ENCODE peak calls at places on chromosomes 13 and 19, in five cellular contexts. J, V, M, X and A are unnamed samples.
A peak's percentile ranks its signal among the peaks of the same experiment; 100 is the strongest.

GRCh38 chr19:33376931-33377557 is 3.5 kb downstream of the CEBPG start:
- DNase-seq in X (no peak), J (no peak), M (no peak), V (no peak), A (no peak)

GRCh38 chr13:109809216-109809890 is 23.0 kb upstream of the IRS2 start:
- DNase-seq in M (no peak), X (no peak), V (no peak), J (no peak), A (no peak)

GRCh38 chr13:112679381-112679780 is 10.5 kb upstream of the ATP11A start:
- DNase-seq in M (no peak), X (no peak), J (no peak), V (no peak), A (no peak)

GRCh38 chr19:3404324-3405260 is 38.2 kb downstream of the NFIC start:
- DNase-seq in M (no peak), J (no peak), V (no peak), X (peak; percentile 92), A (no peak)

GRCh38 chr13:20141238-20142018 is 19.4 kb downstream of the GJA3 start:
- DNase-seq in X (no peak), V (no peak), J (no peak), M (no peak), A (no peak)

GRCh38 chr13:97492257-97492656 is 58.3 kb downstream of the RAP2A start:
- DNase-seq in X (no peak), V (no peak), J (no peak), M (no peak), A (no peak)

GRCh38 chr19:1259873-1260748 is 9.0 kb upstream of the CIRBP start:
- DNase-seq in X (no peak), M (peak; percentile 36), J (peak; percentile 69), V (no peak), A (no peak)

GRCh38 chr19:46863818-46864629 is 3.2 kb downstream of the ARHGAP35 start:
- DNase-seq in J (no peak), X (peak; percentile 48), M (no peak), V (no peak), A (peak; percentile 44)

GRCh38 chr19:55081773-55082022 is 6.0 kb downstream of the EPS8L1 start:
- DNase-seq in M (no peak), X (no peak), J (no peak), V (no peak), A (no peak)

GRCh38 chr19:41299755-41300089 is 10.2 kb upstream of the CCDC97 start:
- DNase-seq in J (no peak), M (no peak), X (peak; percentile 91), V (no peak), A (no peak)

GRCh38 chr13:19075418-19075817 is 106.2 kb downstream of the TUBA3C start:
- DNase-seq in M (no peak), X (no peak), V (no peak), J (no peak), A (no peak)

GRCh38 chr19:8457209-8457608 is 12.4 kb downstream of the HNRNPM start:
- DNase-seq in M (no peak), X (no peak), J (no peak), V (no peak), A (no peak)

GRCh38 chr13:28545583-28546333 is 50.8 kb upstream of the FLT1 start:
- DNase-seq in M (no peak), J (no peak), V (no peak), X (no peak), A (no peak)

GRCh38 chr19:48444933-48445194 is 919 bp upstream of the GRWD1 start:
- DNase-seq in M (no peak), J (no peak), X (no peak), V (no peak), A (no peak)

GRCh38 chr19:48123907-48124675 is 13.5 kb upstream of the PLA2G4C start:
- DNase-seq in V (no peak), X (peak; percentile 90), J (peak; percentile 45), M (no peak), A (no peak)

GRCh38 chr19:43518051-43518450 is 8.9 kb downstream of the ETHE1 start:
- DNase-seq in V (no peak), J (no peak), M (no peak), X (no peak), A (no peak)

GRCh38 chr19:18185538-18185937 is 7.5 kb upstream of the MPV17L2 start:
- DNase-seq in M (no peak), J (no peak), V (no peak), X (no peak), A (no peak)

GRCh38 chr13:39036212-39036611 is 1.7 kb downstream of the PROSER1 start:
- DNase-seq in V (no peak), X (no peak), J (no peak), M (no peak), A (no peak)

GRCh38 chr19:12838893-12839656 is 760 bp downstream of the MAST1 start:
- DNase-seq in M (no peak), V (no peak), J (no peak), X (no peak), A (no peak)

GRCh38 chr13:23325191-23325590 is 108.3 kb downstream of the SACS start:
- DNase-seq in X (no peak), M (no peak), V (no peak), J (no peak), A (no peak)

GRCh38 chr13:35648109-35648508 is 171.6 kb upstream of the MAB21L1 start:
- DNase-seq in M (no peak), X (peak; percentile 25), J (no peak), V (no peak), A (no peak)

GRCh38 chr13:49840266-49840665 is 47.8 kb upstream of the KPNA3 start:
- DNase-seq in V (no peak), M (no peak), J (no peak), X (no peak), A (no peak)

GRCh38 chr13:106753241-106753640 is 185.3 kb upstream of the ARGLU1 start:
- DNase-seq in V (no peak), J (no peak), X (no peak), M (no peak), A (no peak)

GRCh38 chr13:106661236-106661635 is 93.3 kb upstream of the ARGLU1 start:
- DNase-seq in M (no peak), V (no peak), J (no peak), X (no peak), A (no peak)

GRCh38 chr19:13240312-13241022 is 90.3 kb downstream of the IER2 start:
- DNase-seq in J (no peak), V (no peak), X (no peak), M (no peak), A (no peak)

GRCh38 chr13:29006359-29006850 is 186.3 kb downstream of the MTUS2 start:
- DNase-seq in X (no peak), V (no peak), J (no peak), M (no peak), A (no peak)

GRCh38 chr19:7224205-7224833 is 69.9 kb downstream of the INSR start:
- DNase-seq in V (no peak), M (no peak), X (peak; percentile 68), J (no peak), A (no peak)

GRCh38 chr13:26784704-26785639 is 24.4 kb upstream of the GPR12 start:
- DNase-seq in J (peak; percentile 14), M (no peak), X (no peak), V (no peak), A (peak; percentile 68)

GRCh38 chr19:16886305-16886880 is 2.4 kb upstream of the F2RL3 start:
- DNase-seq in J (no peak), V (no peak), X (peak; percentile 92), M (no peak), A (no peak)

GRCh38 chr13:33184131-33184485 is 101.4 kb downstream of the STARD13 start:
- DNase-seq in M (no peak), V (no peak), X (no peak), J (no peak), A (no peak)

GRCh38 chr13:40130871-40131636 is 475.6 kb downstream of the COG6 start:
- DNase-seq in X (peak; percentile 93), M (no peak), V (no peak), J (no peak), A (no peak)

GRCh38 chr13:97189943-97190342 is 32.2 kb upstream of the MBNL2 start:
- DNase-seq in J (no peak), X (no peak), V (no peak), M (no peak), A (no peak)

GRCh38 chr13:105897575-105897974 is 637.9 kb downstream of the EFNB2 start:
- DNase-seq in M (no peak), V (no peak), X (no peak), J (no peak), A (no peak)

GRCh38 chr19:8120636-8121480 is 28.5 kb downstream of the FBN3 start:
- DNase-seq in V (no peak), J (no peak), M (no peak), X (no peak), A (peak; percentile 17)

GRCh38 chr19:29528946-29529645 is 3.3 kb downstream of the VSTM2B start:
- DNase-seq in X (no peak), M (no peak), V (no peak), J (no peak), A (no peak)